ENCODE peak calls at places on chromosomes 6 and 20, in four cellular contexts. R is GM20000; K is activated gamma-delta T cell treated with anti-CD3 and anti-CD28 coated beads, Interleukin-2, amount 50 U/mL, for 16 hours; X is ELR. G is an unnamed sample.

GRCh38 chr20:5658897-5659296 is 91.3 kb upstream of the SHLD1 start:
- DNase-seq in R (peak; percentile 69), X (peak; percentile 84), K (peak; percentile 3), G (peak; percentile 85)

GRCh38 chr20:57397693-57398108 is 6.5 kb downstream of the RBM38 start:
- DNase-seq in R (no peak), X (no peak), K (no peak), G (no peak)

GRCh38 chr20:53899351-53900167 is 170.8 kb downstream of the BCAS1 start:
- DNase-seq in X (peak; percentile 96), R (peak; percentile 46), K (peak; percentile 68), G (no peak)

GRCh38 chr20:61477366-61477966 is 225.4 kb downstream of the CDH4 start:
- DNase-seq in K (no peak), R (no peak), X (no peak), G (no peak)

GRCh38 chr6:147802400-147802799 is 293.9 kb downstream of the SAMD5 start:
- DNase-seq in X (no peak), K (no peak), R (no peak), G (no peak)

GRCh38 chr6:130252527-130253237 is 29.9 kb upstream of the SAMD3 start:
- DNase-seq in R (no peak), X (no peak), K (no peak), G (no peak)

GRCh38 chr6:90048191-90048969 is 154.1 kb downstream of the GJA10 start:
- DNase-seq in R (no peak), X (no peak), K (no peak), G (no peak)

GRCh38 chr20:34747479-34747878 is 43.3 kb downstream of the TP53INP2 start:
- DNase-seq in X (no peak), K (no peak), R (peak; percentile 22), G (no peak)

GRCh38 chr6:118216751-118217150 is 309.7 kb downstream of the SLC35F1 start:
- DNase-seq in K (no peak), X (peak; percentile 84), R (no peak), G (no peak)

GRCh38 chr6:108737594-108738546 is 110.4 kb upstream of the ARMC2 start:
- DNase-seq in X (peak; percentile 100), K (no peak), R (no peak), G (peak; percentile 94)

GRCh38 chr20:50992733-50993457 is 30.0 kb downstream of the KCNG1 start:
- DNase-seq in R (peak; percentile 68), K (no peak), X (peak; percentile 86), G (no peak)

GRCh38 chr6:48325701-48326100 is 214.7 kb upstream of the PTCHD4 start:
- DNase-seq in R (no peak), X (peak; percentile 73), K (no peak), G (no peak)

GRCh38 chr6:116239856-116240255 is 14.0 kb downstream of the TSPYL4 start:
- DNase-seq in K (no peak), X (no peak), R (no peak), G (no peak)

GRCh38 chr6:132188865-132189264 is 212.4 kb downstream of the MOXD1 start:
- DNase-seq in R (no peak), X (peak; percentile 81), K (no peak), G (no peak)

GRCh38 chr20:4018015-4018748 is 2.8 kb upstream of the RNF24 start:
- DNase-seq in R (no peak), X (peak; percentile 36), K (no peak), G (no peak)

GRCh38 chr20:39903806-39904205 is 785.2 kb downstream of the MAFB start:
- DNase-seq in X (no peak), K (no peak), R (no peak), G (no peak)

GRCh38 chr20:44067650-44068081 is 119.3 kb downstream of the JPH2 start:
- DNase-seq in R (no peak), K (no peak), X (no peak), G (no peak)

GRCh38 chr20:62097881-62098407 is 24.3 kb upstream of the LSM14B start:
- DNase-seq in K (no peak), R (no peak), X (no peak), G (no peak)

GRCh38 chr20:63742381-63743024 is 2.9 kb downstream of the SLC2A4RG start:
- DNase-seq in X (no peak), K (no peak), R (peak; percentile 29), G (no peak)

GRCh38 chr20:31684153-31685003 is 38.3 kb downstream of the BCL2L1 start:
- DNase-seq in K (no peak), X (no peak), R (no peak), G (no peak)

GRCh38 chr6:34300332-34300751 is 51.5 kb upstream of the SMIM29 start:
- DNase-seq in X (no peak), K (no peak), R (peak; percentile 32), G (no peak)

GRCh38 chr6:167588181-167588919 is 238.4 kb upstream of the AFDN start:
- DNase-seq in X (no peak), R (no peak), K (no peak), G (no peak)

GRCh38 chr6:167683028-167683862 is 143.5 kb upstream of the AFDN start:
- DNase-seq in K (no peak), X (no peak), R (no peak), G (peak; percentile 62)

GRCh38 chr20:20483328-20483727 is 115.4 kb downstream of the INSM1 start:
- DNase-seq in R (no peak), K (no peak), X (no peak), G (no peak)

GRCh38 chr20:40945754-40946451 is 82.7 kb upstream of the TOP1 start:
- DNase-seq in K (no peak), X (peak; percentile 53), R (peak; percentile 41), G (no peak)

GRCh38 chr20:57653910-57654309 is 33.7 kb upstream of the ZBP1 start:
- DNase-seq in R (peak; percentile 41), X (no peak), K (no peak), G (no peak)

GRCh38 chr6:138250513-138251247 is 32.4 kb upstream of the PBOV1 start:
- DNase-seq in X (peak; percentile 58), K (no peak), R (no peak), G (peak; percentile 77)

GRCh38 chr6:1079525-1079924 is 232.4 kb upstream of the FOXQ1 start:
- DNase-seq in K (no peak), X (no peak), R (no peak), G (no peak)